ENCODE peak calls at places on chromosomes 3 and 15, in nine cellular contexts. N is fibroblast of lung, G is K562, C is thyroid gland, X is brain microvascular endothelial cell, Q is cardiac muscle cell, O is psoas muscle, J is hepatocyte, L is uterus. S is an unnamed sample.

GRCh38 chr3:123272547-123272946 is 70.8 kb downstream of the SEC22A start:
- DNase-seq in N (peak; percentile 55), G (no peak), C (no peak), X (peak; percentile 20), Q (peak; percentile 14), O (no peak), J (no peak), L (no peak), S (no peak)

GRCh38 chr15:87959658-87960057 is 296.9 kb downstream of the NTRK3 start:
- DNase-seq in N (no peak), G (no peak), C (no peak), X (no peak), Q (no peak), O (no peak), J (no peak), L (no peak), S (no peak)

GRCh38 chr3:14404396-14405119 is 2.2 kb downstream of the SLC6A6 start:
- DNase-seq in N (no peak), G (no peak), C (no peak), X (no peak), Q (no peak), O (no peak), J (peak; percentile 67), L (no peak), S (no peak)

GRCh38 chr3:176974303-176974702 is 223.0 kb downstream of the TBL1XR1 start:
- DNase-seq in N (no peak), G (no peak), C (no peak), X (no peak), Q (no peak), O (no peak), J (no peak), L (no peak), S (no peak)

GRCh38 chr15:52419494-52419893 is 109.2 kb downstream of the MYO5A start:
- DNase-seq in N (no peak), G (no peak), C (no peak), X (no peak), Q (no peak), O (no peak), J (no peak), L (no peak), S (no peak)

GRCh38 chr3:133747907-133748639 is 1.9 kb downstream of the TF start:
- DNase-seq in N (no peak), G (peak; percentile 32), C (no peak), X (no peak), Q (no peak), O (no peak), J (no peak), L (no peak), S (no peak)

GRCh38 chr3:78895528-78895927 is 872.3 kb downstream of the ROBO1 start:
- DNase-seq in N (peak; percentile 84), G (no peak), C (no peak), X (peak; percentile 32), Q (peak; percentile 68), O (no peak), J (no peak), L (no peak), S (no peak)

GRCh38 chr3:192772495-192772894 is 45.2 kb upstream of the FGF12 start:
- DNase-seq in N (peak; percentile 34), G (no peak), C (no peak), X (peak; percentile 54), Q (peak; percentile 34), O (no peak), J (peak; percentile 61), L (no peak), S (peak; percentile 56)

GRCh38 chr15:84653910-84654688 is at the start of gene WDR73:
- DNase-seq in N (peak; percentile 91), G (peak; percentile 97), C (peak; percentile 97), X (peak; percentile 92), Q (peak; percentile 96), O (peak; percentile 97), J (peak; percentile 98), L (peak; percentile 97), S (peak; percentile 93)

GRCh38 chr3:98796334-98796733 is 33.2 kb downstream of the ST3GAL6 start:
- DNase-seq in N (no peak), G (no peak), C (no peak), X (no peak), Q (no peak), O (no peak), J (peak; percentile 29), L (no peak), S (no peak)
- TF ChIP-seq CTCF in N (no peak), G (no peak), C (no peak), X (no peak), Q (no peak), O (no peak), J (peak; percentile 31), L (no peak), S (peak; percentile 51)

GRCh38 chr3:62371735-62372591 is 1.4 kb downstream of the FEZF2 start:
- DNase-seq in N (no peak), G (no peak), C (no peak), X (no peak), Q (no peak), O (no peak), J (no peak), L (no peak), S (no peak)

GRCh38 chr3:62372621-62373041 is 719 bp downstream of the FEZF2 start:
- DNase-seq in N (peak; percentile 8), G (no peak), C (no peak), X (no peak), Q (no peak), O (no peak), J (no peak), L (no peak), S (no peak)

GRCh38 chr3:62369476-62369743 is 3.9 kb downstream of the FEZF2 start:
- DNase-seq in N (no peak), G (no peak), C (no peak), X (no peak), Q (no peak), O (no peak), J (no peak), L (no peak), S (no peak)

GRCh38 chr3:62370112-62371031 is 3.0 kb downstream of the FEZF2 start:
- DNase-seq in N (no peak), G (no peak), C (no peak), X (no peak), Q (no peak), O (no peak), J (no peak), L (no peak), S (no peak)

GRCh38 chr3:62371032-62371734 is 2.2 kb downstream of the FEZF2 start:
- DNase-seq in N (no peak), G (no peak), C (no peak), X (no peak), Q (no peak), O (no peak), J (no peak), L (no peak), S (no peak)
- H3K27me3 ChIP-seq in N (peaks cover 94% of the 10 kb centered on the region), G (no peaks in the 10 kb centered on the region), C (peaks cover 43% of the 10 kb centered on the region), X (peaks cover 97% of the 10 kb centered on the region), Q (peaks cover 100% of the 10 kb centered on the region), O (peaks cover 100% of the 10 kb centered on the region), J (peaks cover 98% of the 10 kb centered on the region), L (peaks cover 4% of the 10 kb centered on the region), S (no peaks in the 10 kb centered on the region)

GRCh38 chr15:78174398-78174797 is 25.2 kb downstream of the IDH3A start:
- DNase-seq in N (no peak), G (no peak), C (no peak), X (no peak), Q (no peak), O (no peak), J (no peak), L (no peak), S (no peak)

GRCh38 chr15:78167227-78167888 is 18.2 kb downstream of the IDH3A start:
- DNase-seq in N (no peak), G (no peak), C (no peak), X (no peak), Q (no peak), O (no peak), J (no peak), L (no peak), S (no peak)

GRCh38 chr15:78171864-78172472 is 22.8 kb downstream of the IDH3A start:
- DNase-seq in N (no peak), G (no peak), C (no peak), X (no peak), Q (no peak), O (no peak), J (no peak), L (no peak), S (no peak)

GRCh38 chr15:78168591-78168990 is 19.4 kb downstream of the IDH3A start:
- DNase-seq in N (no peak), G (no peak), C (no peak), X (no peak), Q (no peak), O (no peak), J (no peak), L (no peak), S (no peak)

DNA sequence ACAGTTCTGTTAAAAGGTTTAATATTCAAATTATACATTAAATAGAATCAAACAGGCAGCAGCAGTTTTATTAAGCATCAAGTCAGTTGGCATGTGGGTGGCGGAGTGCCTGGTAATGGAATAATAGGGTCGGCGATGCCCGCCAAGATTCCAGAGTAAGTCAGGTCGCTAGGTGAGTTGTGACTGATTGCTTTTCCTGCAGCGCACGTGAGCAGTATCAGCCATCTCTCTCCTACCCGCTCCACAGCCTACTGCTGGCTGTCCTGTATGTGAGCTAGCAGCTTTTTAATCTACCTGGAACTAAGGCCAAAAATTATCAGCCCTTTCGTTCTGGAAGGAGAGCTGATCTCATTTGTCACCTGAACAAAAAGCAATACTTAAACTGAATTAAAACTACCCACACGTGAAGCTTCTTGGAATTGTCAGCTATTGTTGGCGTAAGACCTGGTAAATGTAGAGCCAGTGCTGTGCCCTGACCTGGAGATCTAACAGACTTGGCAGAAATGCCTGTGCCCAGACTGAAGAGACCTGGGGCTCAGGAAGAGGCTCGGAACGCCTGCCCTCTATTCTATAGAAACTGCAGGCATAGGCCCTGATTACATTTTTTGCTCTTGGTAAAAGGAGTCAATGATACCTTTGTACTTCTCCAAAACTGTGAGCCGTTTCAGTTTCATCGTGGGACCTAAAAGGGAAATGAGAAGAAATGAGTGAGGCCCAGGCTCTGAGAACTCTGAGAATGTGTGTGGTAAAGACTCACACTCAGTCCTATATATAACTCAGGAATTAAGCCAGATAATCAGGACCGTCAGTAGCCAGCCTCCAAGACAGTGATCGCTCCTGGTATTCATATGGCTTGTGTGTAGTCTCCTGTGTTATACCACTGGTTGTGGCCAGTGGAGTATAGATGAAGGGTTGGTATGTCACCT is 21.9 kb downstream of the IDH3A start:
- DNase-seq in N (no peak), G (no peak), C (no peak), X (no peak), Q (no peak), O (no peak), J (no peak), L (no peak), S (no peak)
- H3K36me3 ChIP-seq in N (peaks cover 4% of the 10 kb centered on the region), G (peaks cover 60% of the 10 kb centered on the region), C (peaks cover 55% of the 10 kb centered on the region), X (peaks cover 25% of the 10 kb centered on the region), Q (peaks cover 51% of the 10 kb centered on the region), O (peaks cover 74% of the 10 kb centered on the region), J (no peaks in the 10 kb centered on the region), L (no peaks in the 10 kb centered on the region), S (no peaks in the 10 kb centered on the region)

DNA sequence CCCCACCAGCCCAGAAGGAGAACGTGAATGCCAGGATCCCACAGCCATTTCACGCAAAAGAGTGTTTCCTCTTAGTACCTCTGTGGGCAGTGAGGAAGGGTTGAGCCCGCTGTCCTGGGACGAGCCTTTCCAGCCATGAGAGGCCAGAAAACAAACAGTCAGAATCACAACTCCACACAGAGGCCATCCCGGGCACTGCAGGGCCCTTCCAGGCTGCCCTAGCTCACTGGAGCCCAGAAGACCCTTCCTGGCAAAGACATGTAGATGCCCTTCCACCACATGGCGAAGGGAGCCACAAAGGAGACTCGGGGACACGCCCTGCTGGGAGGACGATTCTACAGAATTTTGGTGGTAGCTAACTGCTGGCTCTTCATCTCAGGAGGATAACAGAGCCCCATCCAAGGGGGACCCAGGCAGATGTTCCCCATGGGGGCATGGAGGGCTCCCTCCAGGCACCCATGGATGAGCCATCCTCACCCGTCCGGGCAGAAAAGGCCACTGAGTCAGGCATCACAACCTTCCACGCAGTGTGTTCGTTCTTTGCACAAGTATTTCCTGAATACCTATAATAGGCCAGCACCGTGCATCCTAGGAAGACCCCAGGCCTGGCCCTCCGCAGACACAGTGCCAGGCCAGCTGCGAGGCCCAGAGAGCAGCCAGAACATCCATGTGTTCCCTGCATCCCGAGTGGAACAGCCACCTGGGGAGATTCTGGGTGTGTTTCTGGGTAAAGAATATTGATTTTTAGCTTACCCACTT is 47.2 kb downstream of the SLC12A8 start:
- DNase-seq in N (peak; percentile 40), G (no peak), C (peak; percentile 61), X (peak; percentile 48), Q (peak; percentile 72), O (peak; percentile 50), J (peak; percentile 41), L (no peak), S (no peak)
- TF ChIP-seq CTCF in N (peak; percentile 80), G (peak; percentile 37), C (peak; percentile 38), X (peak; percentile 87), Q (peak; percentile 90), O (peak; percentile 62), J (peak; percentile 34), L (peak; percentile 43), S (peak; percentile 55)

S was measured in Caco-2.